ENCODE peak calls at places on chromosomes 11 and 22, in eight cellular contexts. One of them, this sample, is unnamed.

GRCh38 chr11:71454470-71455113 is 1.6 kb downstream of the NADSYN1 start:
- DNase-seq in dorsolateral prefrontal cortex: peak
- DNase-seq in body of pancreas: peak
- DNase-seq in WERI-Rb-1: no peak
- DNase-seq in CD8-positive, alpha-beta memory T cell: no peak
- DNase-seq in DND-41: no peak
- DNase-seq in heart right ventricle: no peak
- DNase-seq in A549: no peak
- DNase-seq in this sample: peak

GRCh38 chr22:44129614-44129976 is 51.1 kb upstream of the PARVG start:
- DNase-seq in dorsolateral prefrontal cortex: peak
- DNase-seq in body of pancreas: no peak
- DNase-seq in WERI-Rb-1: no peak
- DNase-seq in CD8-positive, alpha-beta memory T cell: no peak
- DNase-seq in DND-41: no peak
- DNase-seq in heart right ventricle: no peak
- DNase-seq in A549: no peak
- DNase-seq in this sample: no peak

GRCh38 chr11:123174196-123175183 is 20.6 kb downstream of the CLMP start:
- DNase-seq in dorsolateral prefrontal cortex: no peak
- DNase-seq in body of pancreas: peak
- DNase-seq in WERI-Rb-1: no peak
- DNase-seq in CD8-positive, alpha-beta memory T cell: no peak
- DNase-seq in DND-41: no peak
- DNase-seq in heart right ventricle: no peak
- DNase-seq in A549: peak
- DNase-seq in this sample: no peak

GRCh38 chr11:128188346-128189115 is 398.8 kb downstream of the ETS1 start:
- DNase-seq in dorsolateral prefrontal cortex: no peak
- DNase-seq in body of pancreas: no peak
- DNase-seq in WERI-Rb-1: no peak
- DNase-seq in CD8-positive, alpha-beta memory T cell: no peak
- DNase-seq in DND-41: no peak
- DNase-seq in heart right ventricle: no peak
- DNase-seq in A549: no peak
- DNase-seq in this sample: no peak

GRCh38 chr11:78218707-78219492 is 30.2 kb downstream of the USP35 start:
- DNase-seq in dorsolateral prefrontal cortex: no peak
- DNase-seq in body of pancreas: no peak
- DNase-seq in WERI-Rb-1: no peak
- DNase-seq in CD8-positive, alpha-beta memory T cell: no peak
- DNase-seq in DND-41: no peak
- DNase-seq in heart right ventricle: no peak
- DNase-seq in A549: no peak
- DNase-seq in this sample: no peak

GRCh38 chr11:7251836-7252682 is at the start of gene SYT9:
- DNase-seq in dorsolateral prefrontal cortex: peak
- DNase-seq in body of pancreas: peak
- DNase-seq in WERI-Rb-1: peak
- DNase-seq in CD8-positive, alpha-beta memory T cell: no peak
- DNase-seq in DND-41: no peak
- DNase-seq in heart right ventricle: peak
- DNase-seq in A549: peak
- DNase-seq in this sample: peak

GRCh38 chr11:119470316-119471266 is 47.6 kb upstream of the THY1 start:
- DNase-seq in dorsolateral prefrontal cortex: no peak
- DNase-seq in body of pancreas: peak
- DNase-seq in WERI-Rb-1: no peak
- DNase-seq in CD8-positive, alpha-beta memory T cell: no peak
- DNase-seq in DND-41: no peak
- DNase-seq in heart right ventricle: no peak
- DNase-seq in A549: no peak
- DNase-seq in this sample: no peak

GRCh38 chr22:37008365-37008764 is 10.9 kb downstream of the TST start:
- DNase-seq in dorsolateral prefrontal cortex: no peak
- DNase-seq in body of pancreas: no peak
- DNase-seq in WERI-Rb-1: no peak
- DNase-seq in CD8-positive, alpha-beta memory T cell: no peak
- DNase-seq in DND-41: no peak
- DNase-seq in heart right ventricle: no peak
- DNase-seq in A549: no peak
- DNase-seq in this sample: no peak

GRCh38 chr11:112520293-112520692 is 259.6 kb upstream of the PLET1 start:
- DNase-seq in dorsolateral prefrontal cortex: no peak
- DNase-seq in body of pancreas: no peak
- DNase-seq in WERI-Rb-1: no peak
- DNase-seq in CD8-positive, alpha-beta memory T cell: no peak
- DNase-seq in DND-41: peak
- DNase-seq in heart right ventricle: no peak
- DNase-seq in A549: no peak
- DNase-seq in this sample: no peak

GRCh38 chr11:83957038-83957900 is 671.1 kb upstream of the CCDC90B start:
- DNase-seq in dorsolateral prefrontal cortex: no peak
- DNase-seq in body of pancreas: no peak
- DNase-seq in WERI-Rb-1: no peak
- DNase-seq in CD8-positive, alpha-beta memory T cell: no peak
- DNase-seq in DND-41: no peak
- DNase-seq in heart right ventricle: no peak
- DNase-seq in A549: no peak
- DNase-seq in this sample: no peak

GRCh38 chr11:35980646-35981402 is 37.0 kb downstream of the LDLRAD3 start:
- DNase-seq in dorsolateral prefrontal cortex: no peak
- DNase-seq in body of pancreas: no peak
- DNase-seq in WERI-Rb-1: no peak
- DNase-seq in CD8-positive, alpha-beta memory T cell: no peak
- DNase-seq in DND-41: no peak
- DNase-seq in heart right ventricle: peak
- DNase-seq in A549: no peak
- DNase-seq in this sample: no peak

GRCh38 chr11:127247261-127247660 is 246.7 kb upstream of the KIRREL3 start:
- DNase-seq in dorsolateral prefrontal cortex: no peak
- DNase-seq in body of pancreas: no peak
- DNase-seq in WERI-Rb-1: no peak
- DNase-seq in CD8-positive, alpha-beta memory T cell: no peak
- DNase-seq in DND-41: no peak
- DNase-seq in heart right ventricle: no peak
- DNase-seq in A549: no peak
- DNase-seq in this sample: no peak

GRCh38 chr11:118226781-118227180 is 2.0 kb upstream of the JAML start:
- DNase-seq in dorsolateral prefrontal cortex: no peak
- DNase-seq in body of pancreas: no peak
- DNase-seq in WERI-Rb-1: no peak
- DNase-seq in CD8-positive, alpha-beta memory T cell: no peak
- DNase-seq in DND-41: no peak
- DNase-seq in heart right ventricle: no peak
- DNase-seq in A549: no peak
- DNase-seq in this sample: peak

GRCh38 chr11:69251639-69252493 is 42.1 kb upstream of the MYEOV start:
- DNase-seq in dorsolateral prefrontal cortex: no peak
- DNase-seq in body of pancreas: peak
- DNase-seq in WERI-Rb-1: no peak
- DNase-seq in CD8-positive, alpha-beta memory T cell: no peak
- DNase-seq in DND-41: no peak
- DNase-seq in heart right ventricle: no peak
- DNase-seq in A549: no peak
- DNase-seq in this sample: no peak

GRCh38 chr22:20466659-20467379 is 28.8 kb downstream of the KLHL22 start:
- DNase-seq in dorsolateral prefrontal cortex: no peak
- DNase-seq in body of pancreas: peak
- DNase-seq in WERI-Rb-1: no peak
- DNase-seq in CD8-positive, alpha-beta memory T cell: no peak
- DNase-seq in DND-41: no peak
- DNase-seq in heart right ventricle: no peak
- DNase-seq in A549: no peak
- DNase-seq in this sample: no peak

GRCh38 chr11:85042368-85042767 is 584.8 kb downstream of the DLG2 start:
- DNase-seq in dorsolateral prefrontal cortex: no peak
- DNase-seq in body of pancreas: no peak
- DNase-seq in WERI-Rb-1: no peak
- DNase-seq in CD8-positive, alpha-beta memory T cell: no peak
- DNase-seq in DND-41: no peak
- DNase-seq in heart right ventricle: no peak
- DNase-seq in A549: no peak
- DNase-seq in this sample: no peak

GRCh38 chr22:40428796-40429195 is 58.4 kb downstream of the SGSM3 start:
- DNase-seq in dorsolateral prefrontal cortex: no peak
- DNase-seq in body of pancreas: no peak
- DNase-seq in WERI-Rb-1: no peak
- DNase-seq in CD8-positive, alpha-beta memory T cell: no peak
- DNase-seq in DND-41: no peak
- DNase-seq in heart right ventricle: no peak
- DNase-seq in A549: no peak
- DNase-seq in this sample: no peak

GRCh38 chr22:40432625-40433024 is 62.2 kb downstream of the SGSM3 start:
- DNase-seq in dorsolateral prefrontal cortex: no peak
- DNase-seq in body of pancreas: no peak
- DNase-seq in WERI-Rb-1: no peak
- DNase-seq in CD8-positive, alpha-beta memory T cell: no peak
- DNase-seq in DND-41: no peak
- DNase-seq in heart right ventricle: no peak
- DNase-seq in A549: no peak
- DNase-seq in this sample: no peak

GRCh38 chr22:40429481-40429880 is 59.1 kb downstream of the SGSM3 start:
- DNase-seq in dorsolateral prefrontal cortex: no peak
- DNase-seq in body of pancreas: no peak
- DNase-seq in WERI-Rb-1: no peak
- DNase-seq in CD8-positive, alpha-beta memory T cell: no peak
- DNase-seq in DND-41: no peak
- DNase-seq in heart right ventricle: no peak
- DNase-seq in A549: no peak
- DNase-seq in this sample: no peak

GRCh38 chr22:40432167-40432566 is 61.8 kb downstream of the SGSM3 start:
- DNase-seq in dorsolateral prefrontal cortex: no peak
- DNase-seq in body of pancreas: no peak
- DNase-seq in WERI-Rb-1: no peak
- DNase-seq in CD8-positive, alpha-beta memory T cell: no peak
- DNase-seq in DND-41: no peak
- DNase-seq in heart right ventricle: no peak
- DNase-seq in A549: no peak
- DNase-seq in this sample: no peak

GRCh38 chr22:40431021-40431420 is 60.6 kb downstream of the SGSM3 start:
- DNase-seq in dorsolateral prefrontal cortex: no peak
- DNase-seq in body of pancreas: no peak
- DNase-seq in WERI-Rb-1: no peak
- DNase-seq in CD8-positive, alpha-beta memory T cell: no peak
- DNase-seq in DND-41: no peak
- DNase-seq in heart right ventricle: no peak
- DNase-seq in A549: no peak
- DNase-seq in this sample: no peak
- H3K27ac ChIP-seq in dorsolateral prefrontal cortex: no peak
- H3K27ac ChIP-seq in body of pancreas: no peak
- H3K27ac ChIP-seq in WERI-Rb-1: no peak
- H3K27ac ChIP-seq in CD8-positive, alpha-beta memory T cell: no peak
- H3K27ac ChIP-seq in DND-41: no peak
- H3K27ac ChIP-seq in heart right ventricle: no peak
- H3K27ac ChIP-seq in A549: no peak
- H3K27ac ChIP-seq in this sample: no peak

GRCh38 chr22:46462726-46463371 is 74.6 kb downstream of the CELSR1 start:
- DNase-seq in dorsolateral prefrontal cortex: no peak
- DNase-seq in body of pancreas: no peak
- DNase-seq in WERI-Rb-1: no peak
- DNase-seq in CD8-positive, alpha-beta memory T cell: no peak
- DNase-seq in DND-41: no peak
- DNase-seq in heart right ventricle: no peak
- DNase-seq in A549: peak
- DNase-seq in this sample: no peak
- H3K27ac ChIP-seq in dorsolateral prefrontal cortex: no peak
- H3K27ac ChIP-seq in body of pancreas: no peak
- H3K27ac ChIP-seq in WERI-Rb-1: no peak
- H3K27ac ChIP-seq in CD8-positive, alpha-beta memory T cell: no peak
- H3K27ac ChIP-seq in DND-41: no peak
- H3K27ac ChIP-seq in heart right ventricle: no peak
- H3K27ac ChIP-seq in A549: peak
- H3K27ac ChIP-seq in this sample: no peak

DNA sequence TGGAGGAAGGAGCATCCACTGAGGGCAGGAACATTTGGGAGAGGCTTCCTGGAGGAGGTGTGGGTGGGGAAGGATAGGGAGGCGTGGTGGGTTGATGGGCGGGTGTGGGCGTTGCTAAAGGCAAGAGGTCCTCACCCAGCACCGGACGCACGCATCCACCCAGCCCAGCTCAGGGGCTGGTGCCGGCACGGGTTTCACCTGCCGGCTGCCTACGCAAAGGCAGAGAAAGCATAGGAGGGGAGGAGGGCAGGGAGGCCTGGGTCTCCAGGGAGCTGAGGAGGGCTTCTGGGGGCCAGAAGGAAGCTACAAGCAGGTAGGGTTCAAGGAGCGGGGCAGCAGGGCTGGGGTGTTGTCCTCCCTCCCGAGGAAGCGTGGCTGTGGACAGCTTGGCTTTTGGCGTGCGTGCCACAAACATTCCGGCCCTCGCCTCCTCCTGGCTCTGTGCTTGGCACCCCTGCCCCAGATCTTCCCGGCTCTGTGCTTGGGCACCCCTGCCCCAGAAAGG is 7.8 kb downstream of the SSH3 start:
- DNase-seq in dorsolateral prefrontal cortex: no peak
- DNase-seq in body of pancreas: no peak
- DNase-seq in WERI-Rb-1: no peak
- DNase-seq in CD8-positive, alpha-beta memory T cell: no peak
- DNase-seq in DND-41: no peak
- DNase-seq in heart right ventricle: no peak
- DNase-seq in A549: no peak
- DNase-seq in this sample: no peak
- H3K27ac ChIP-seq in dorsolateral prefrontal cortex: no peak
- H3K27ac ChIP-seq in body of pancreas: no peak
- H3K27ac ChIP-seq in WERI-Rb-1: no peak
- H3K27ac ChIP-seq in CD8-positive, alpha-beta memory T cell: no peak
- H3K27ac ChIP-seq in DND-41: no peak
- H3K27ac ChIP-seq in heart right ventricle: no peak
- H3K27ac ChIP-seq in A549: no peak
- H3K27ac ChIP-seq in this sample: no peak

GRCh38 chr11:62437616-62438015 is 18.8 kb downstream of the SCGB1A1 start:
- DNase-seq in dorsolateral prefrontal cortex: no peak
- DNase-seq in body of pancreas: no peak
- DNase-seq in WERI-Rb-1: no peak
- DNase-seq in CD8-positive, alpha-beta memory T cell: no peak
- DNase-seq in DND-41: no peak
- DNase-seq in heart right ventricle: no peak
- DNase-seq in A549: no peak
- DNase-seq in this sample: no peak

GRCh38 chr11:62433553-62434301 is 14.9 kb downstream of the SCGB1A1 start:
- DNase-seq in dorsolateral prefrontal cortex: no peak
- DNase-seq in body of pancreas: peak
- DNase-seq in WERI-Rb-1: no peak
- DNase-seq in CD8-positive, alpha-beta memory T cell: no peak
- DNase-seq in DND-41: no peak
- DNase-seq in heart right ventricle: no peak
- DNase-seq in A549: no peak
- DNase-seq in this sample: no peak

GRCh38 chr11:62438641-62439040 is 19.8 kb downstream of the SCGB1A1 start:
- DNase-seq in dorsolateral prefrontal cortex: no peak
- DNase-seq in body of pancreas: no peak
- DNase-seq in WERI-Rb-1: no peak
- DNase-seq in CD8-positive, alpha-beta memory T cell: no peak
- DNase-seq in DND-41: no peak
- DNase-seq in heart right ventricle: no peak
- DNase-seq in A549: no peak
- DNase-seq in this sample: no peak

GRCh38 chr11:62433141-62433543 is 14.3 kb downstream of the SCGB1A1 start:
- DNase-seq in dorsolateral prefrontal cortex: no peak
- DNase-seq in body of pancreas: peak
- DNase-seq in WERI-Rb-1: no peak
- DNase-seq in CD8-positive, alpha-beta memory T cell: no peak
- DNase-seq in DND-41: no peak
- DNase-seq in heart right ventricle: no peak
- DNase-seq in A549: no peak
- DNase-seq in this sample: no peak

GRCh38 chr11:62435741-62436485 is 17.1 kb downstream of the SCGB1A1 start:
- DNase-seq in dorsolateral prefrontal cortex: no peak
- DNase-seq in body of pancreas: no peak
- DNase-seq in WERI-Rb-1: no peak
- DNase-seq in CD8-positive, alpha-beta memory T cell: no peak
- DNase-seq in DND-41: no peak
- DNase-seq in heart right ventricle: no peak
- DNase-seq in A549: no peak
- DNase-seq in this sample: no peak
- H3K27ac ChIP-seq in dorsolateral prefrontal cortex: no peak
- H3K27ac ChIP-seq in body of pancreas: no peak
- H3K27ac ChIP-seq in WERI-Rb-1: no peak
- H3K27ac ChIP-seq in CD8-positive, alpha-beta memory T cell: no peak
- H3K27ac ChIP-seq in DND-41: no peak
- H3K27ac ChIP-seq in heart right ventricle: peak
- H3K27ac ChIP-seq in A549: no peak
- H3K27ac ChIP-seq in this sample: no peak

This sample was measured in CD4-positive, CD25-positive, alpha-beta regulatory T cell.